ENCODE peak calls at places on chromosomes 7 and 10, in six cellular contexts. Y is cardiac fibroblast, X is endodermal cell, S is mammary epithelial cell, A is astrocyte of the spinal cord, V is GM20000. L is an unnamed sample.
A peak's percentile ranks its signal among the peaks of the same experiment; 100 is the strongest.

GRCh38 chr10:50152792-50153272 is 85.1 kb downstream of the WASHC2A start:
- DNase-seq in Y (no peak), X (peak; percentile 87), S (no peak), A (no peak), V (no peak), L (no peak)

GRCh38 chr10:5443429-5443828 is 31.1 kb downstream of the NET1 start:
- DNase-seq in Y (no peak), X (no peak), S (no peak), A (no peak), V (peak; percentile 80), L (no peak)

GRCh38 chr10:20892796-20893195 is 4.3 kb downstream of the NEBL start:
- DNase-seq in Y (peak; percentile 22), X (no peak), S (no peak), A (no peak), V (no peak), L (no peak)

GRCh38 chr7:381211-382117 is 91.5 kb downstream of the FOXL3 start:
- DNase-seq in Y (no peak), X (peak; percentile 25), S (no peak), A (no peak), V (no peak), L (no peak)

GRCh38 chr10:133007360-133007858 is 65.0 kb upstream of the CFAP46 start:
- DNase-seq in Y (no peak), X (no peak), S (no peak), A (no peak), V (no peak), L (no peak)

GRCh38 chr10:71323407-71323806 is 4.3 kb downstream of the SLC29A3 start:
- DNase-seq in Y (peak; percentile 24), X (no peak), S (no peak), A (no peak), V (no peak), L (no peak)

GRCh38 chr7:46080595-46081159 is 159.6 kb upstream of the IGFBP3 start:
- DNase-seq in Y (no peak), X (no peak), S (peak; percentile 16), A (no peak), V (no peak), L (no peak)

GRCh38 chr7:138125598-138126111 is 49.4 kb downstream of the AKR1D1 start:
- DNase-seq in Y (no peak), X (no peak), S (peak; percentile 81), A (peak; percentile 79), V (peak; percentile 64), L (no peak)

GRCh38 chr7:98470131-98470985 is 69.5 kb upstream of the BAIAP2L1 start:
- DNase-seq in Y (no peak), X (peak; percentile 97), S (no peak), A (no peak), V (no peak), L (peak; percentile 68)

GRCh38 chr7:30974605-30975256 is 11.0 kb downstream of the GHRHR start:
- DNase-seq in Y (peak; percentile 64), X (peak; percentile 95), S (peak; percentile 76), A (peak; percentile 12), V (peak; percentile 87), L (peak; percentile 65)

GRCh38 chr10:110610308-110610774 is 33.8 kb upstream of the RBM20 start:
- DNase-seq in Y (peak; percentile 65), X (peak; percentile 94), S (peak; percentile 46), A (peak; percentile 58), V (peak; percentile 62), L (peak; percentile 58)

GRCh38 chr10:127117125-127117524 is 79.3 kb downstream of the INSYN2A start:
- DNase-seq in Y (peak; percentile 67), X (peak; percentile 93), S (peak; percentile 14), A (peak; percentile 69), V (no peak), L (peak; percentile 66)

GRCh38 chr10:28312572-28312971 is 9.7 kb upstream of the MPP7 start:
- DNase-seq in Y (no peak), X (no peak), S (no peak), A (no peak), V (no peak), L (no peak)

GRCh38 chr10:86182150-86182549 is 184.4 kb downstream of the GRID1 start:
- DNase-seq in Y (no peak), X (no peak), S (no peak), A (no peak), V (no peak), L (no peak)

GRCh38 chr7:54961391-54961790 is 57.4 kb upstream of the EGFR start:
- DNase-seq in Y (no peak), X (no peak), S (peak; percentile 50), A (no peak), V (no peak), L (no peak)

GRCh38 chr10:122034149-122034756 is 45.3 kb downstream of the TACC2 start:
- DNase-seq in Y (no peak), X (no peak), S (peak; percentile 71), A (no peak), V (no peak), L (no peak)

GRCh38 chr10:63554666-63555065 is 33.5 kb downstream of the REEP3 start:
- DNase-seq in Y (peak; percentile 82), X (no peak), S (peak; percentile 82), A (peak; percentile 97), V (peak; percentile 40), L (no peak)

GRCh38 chr10:5543628-5544027 is 18.9 kb downstream of the CALML3 start:
- DNase-seq in Y (no peak), X (no peak), S (no peak), A (peak; percentile 25), V (no peak), L (no peak)

GRCh38 chr7:21142081-21142480 is 285.8 kb upstream of the SP4 start:
- DNase-seq in Y (no peak), X (no peak), S (no peak), A (no peak), V (no peak), L (no peak)

GRCh38 chr10:50394832-50395231 is 143.5 kb upstream of the ASAH2 start:
- DNase-seq in Y (peak; percentile 55), X (no peak), S (peak; percentile 35), A (no peak), V (no peak), L (no peak)

GRCh38 chr7:157602581-157602980 is 265.8 kb downstream of the DNAJB6 start:
- DNase-seq in Y (no peak), X (no peak), S (no peak), A (no peak), V (no peak), L (no peak)

GRCh38 chr10:73218466-73219191 is 28.4 kb downstream of the DNAJC9 start:
- DNase-seq in Y (peak; percentile 43), X (no peak), S (no peak), A (peak; percentile 10), V (peak; percentile 13), L (no peak)

DNA sequence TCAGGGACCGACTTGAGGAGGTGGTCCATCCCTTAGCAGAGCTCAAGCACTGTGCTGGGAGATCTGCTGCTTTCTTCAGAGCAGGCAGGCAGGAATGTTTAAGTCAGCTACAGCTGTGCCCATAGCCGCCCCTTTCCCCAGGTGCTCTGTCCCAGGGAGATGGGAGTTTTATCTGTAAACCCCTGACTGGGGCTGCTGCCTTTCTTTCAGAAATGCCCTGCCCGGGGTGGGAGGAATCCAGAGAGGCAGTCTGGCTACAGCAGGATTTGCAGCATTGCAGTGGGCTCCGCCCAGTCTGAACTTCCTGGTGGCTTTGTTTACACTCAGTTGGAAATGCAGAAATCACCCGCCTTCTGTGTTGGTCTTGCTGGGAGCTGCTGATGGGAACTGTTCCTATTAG is 51.2 kb upstream of the SEMA3A start:
- DNase-seq in Y (no peak), X (peak; percentile 55), S (no peak), A (no peak), V (no peak), L (no peak)
- TF ChIP-seq CTCF in Y (no peak), X (no peak), S (no peak), A (no peak), V (no peak), L (no peak)

GRCh38 chr10:35027567-35027966 is 62.6 kb downstream of the CUL2 start:
- DNase-seq in Y (peak; percentile 59), X (no peak), S (no peak), A (peak; percentile 50), V (no peak), L (no peak)
- TF ChIP-seq CTCF in Y (peak; percentile 32), X (peak; percentile 75), S (peak; percentile 41), A (peak; percentile 43), V (no peak), L (peak; percentile 52)

GRCh38 chr7:90520484-90520883 is 51.0 kb downstream of the PTTG1IP2 start:
- DNase-seq in Y (peak; percentile 16), X (no peak), S (no peak), A (no peak), V (no peak), L (no peak)
- TF ChIP-seq CTCF in Y (peak; percentile 43), X (peak; percentile 72), S (peak; percentile 50), A (peak; percentile 43), V (no peak), L (peak; percentile 23)

DNA sequence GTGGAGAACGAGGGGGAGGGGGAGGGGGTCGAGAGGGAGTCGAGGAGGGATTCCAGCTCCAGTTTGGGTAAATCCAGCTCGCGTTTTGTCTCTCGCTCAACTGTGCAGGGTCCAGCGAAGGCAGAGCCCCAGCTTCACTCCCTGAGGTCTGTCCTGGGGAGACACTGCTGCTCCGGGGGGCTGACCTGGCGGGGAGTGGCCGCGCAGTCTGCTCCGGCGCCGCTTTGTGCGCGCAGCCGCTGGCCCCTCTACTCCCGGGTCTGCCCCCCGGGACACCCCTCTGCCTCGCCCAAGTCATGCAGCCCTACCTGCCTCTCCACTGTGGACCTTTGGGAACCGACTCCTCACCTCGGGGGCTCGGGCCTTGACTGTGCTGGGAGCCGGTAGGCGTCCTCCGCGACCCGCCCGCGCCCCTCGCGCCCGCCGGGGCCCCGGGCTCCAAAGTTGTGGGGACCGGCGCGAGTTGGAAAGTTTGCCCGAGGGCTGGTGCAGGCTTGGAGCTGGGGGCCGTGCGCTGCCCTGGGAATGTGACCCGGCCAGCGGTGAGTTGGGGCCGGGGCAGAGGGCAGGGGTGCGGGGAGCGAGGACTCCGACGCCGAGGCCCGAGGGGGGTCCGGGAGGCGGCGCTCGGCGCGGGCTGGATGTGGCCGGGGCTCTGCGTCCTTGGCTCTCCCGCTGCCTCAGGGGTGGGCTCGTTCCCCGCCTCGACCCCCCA is at the start of gene TET1:
- DNase-seq in Y (peak; percentile 71), X (peak; percentile 95), S (peak; percentile 35), A (no peak), V (peak; percentile 66), L (peak; percentile 35)
- TF ChIP-seq CTCF in Y (no peak), X (no peak), S (no peak), A (no peak), V (no peak), L (no peak)

GRCh38 chr7:66682350-66683093 is 53.8 kb downstream of the KCTD7 start:
- DNase-seq in Y (peak; percentile 39), X (no peak), S (peak; percentile 41), A (no peak), V (peak; percentile 52), L (peak; percentile 73)

GRCh38 chr7:66679633-66679980 is 50.9 kb downstream of the KCTD7 start:
- DNase-seq in Y (no peak), X (no peak), S (no peak), A (no peak), V (no peak), L (no peak)

GRCh38 chr7:66681491-66682349 is 53.0 kb downstream of the KCTD7 start:
- DNase-seq in Y (peak; percentile 96), X (peak; percentile 97), S (peak; percentile 95), A (peak; percentile 95), V (peak; percentile 98), L (peak; percentile 97)

GRCh38 chr7:66687186-66687585 is 53.3 kb upstream of the RABGEF1 start:
- DNase-seq in Y (no peak), X (no peak), S (no peak), A (no peak), V (no peak), L (peak; percentile 35)

GRCh38 chr7:66683770-66684123 is 55.1 kb downstream of the KCTD7 start:
- DNase-seq in Y (no peak), X (no peak), S (no peak), A (no peak), V (no peak), L (no peak)
- TF ChIP-seq CTCF in Y (no peak), X (no peak), S (no peak), A (no peak), V (no peak), L (no peak)

GRCh38 chr10:12130237-12130872 is 878 bp downstream of the SEC61A2 start:
- DNase-seq in Y (peak; percentile 76), X (peak; percentile 76), S (peak; percentile 54), A (peak; percentile 76), V (peak; percentile 73), L (peak; percentile 25)
- TF ChIP-seq CTCF in Y (peak; percentile 67), X (peak; percentile 76), S (peak; percentile 54), A (peak; percentile 61), V (peak; percentile 9), L (peak; percentile 54)

L was measured in adrenal gland.